ENCODE peak calls at places on chromosome 18, in eight cellular contexts. N is NCI-H1436 treated with DMSO at 0.1 percent for 48 hours; X is C1 segment of cervical spinal cord; V is T-helper 9 cell; Y is substantia nigra; W is lung; G is stimulated activated CD8-positive, alpha-beta memory T cell treated with anti-CD3 and anti-CD28 coated beads, Interleukin-2, amount 100 ng/mL, for 48 hours; I is activated CD4-positive, CD25-positive, alpha-beta regulatory T cell. Z is an unnamed sample.

GRCh38 chr18:44185981-44186380 is 494.7 kb upstream of the SETBP1 start:
- DNase-seq in I (no peak), Y (no peak), V (no peak), N (no peak), G (no peak), X (no peak), W (no peak), Z (no peak)

GRCh38 chr18:3898866-3899613 is 449.1 kb downstream of the TGIF1 start:
- DNase-seq in I (no peak), Y (no peak), W (no peak), X (no peak), N (no peak), V (no peak), G (no peak), Z (no peak)

GRCh38 chr18:58863539-58864145 is 1.0 kb upstream of the ZNF532 start:
- DNase-seq in N (no peak), W (peak; percentile 37), X (peak; percentile 61), I (no peak), V (peak; percentile 16), Y (peak; percentile 31), G (no peak), Z (peak; percentile 70)

GRCh38 chr18:13439475-13439874 is 220.9 kb downstream of the LDLRAD4 start:
- DNase-seq in W (no peak), X (no peak), I (no peak), Y (no peak), G (no peak), V (no peak), N (no peak), Z (no peak)

GRCh38 chr18:75198046-75198445 is 10.9 kb downstream of the PTGR3 start:
- DNase-seq in X (no peak), W (no peak), N (no peak), I (no peak), G (no peak), V (no peak), Y (no peak), Z (no peak)

GRCh38 chr18:45821021-45821420 is 4.5 kb upstream of the SIGLEC15 start:
- DNase-seq in N (no peak), Y (no peak), I (no peak), V (no peak), G (no peak), X (no peak), W (no peak), Z (no peak)

GRCh38 chr18:48033770-48034650 is 103.6 kb upstream of the SMAD2 start:
- DNase-seq in N (no peak), X (no peak), I (no peak), W (no peak), Y (no peak), V (no peak), G (no peak), Z (peak; percentile 24)

GRCh38 chr18:8930990-8931648 is 171.4 kb upstream of the NDUFV2 start:
- DNase-seq in Y (no peak), G (no peak), I (no peak), X (no peak), V (no peak), W (no peak), N (no peak), Z (no peak)

GRCh38 chr18:74906189-74906588 is 302.8 kb downstream of the PTGR3 start:
- DNase-seq in Y (no peak), I (no peak), X (no peak), W (no peak), V (no peak), N (no peak), G (no peak), Z (no peak)

GRCh38 chr18:32980896-32981295 is 208.1 kb upstream of the KLHL14 start:
- DNase-seq in Y (no peak), N (no peak), G (no peak), I (no peak), X (no peak), W (no peak), V (no peak), Z (no peak)

GRCh38 chr18:48827321-48828200 is 123.2 kb downstream of the SMAD7 start:
- DNase-seq in X (no peak), G (no peak), Y (no peak), N (peak; percentile 13), W (no peak), I (no peak), V (no peak), Z (peak; percentile 31)

GRCh38 chr18:21735452-21736015 is 5.1 kb upstream of the MIB1 start:
- DNase-seq in Y (no peak), V (peak; percentile 50), X (no peak), G (no peak), W (peak; percentile 54), I (no peak), N (no peak), Z (no peak)

GRCh38 chr18:50614838-50615237 is 55.0 kb downstream of the MAPK4 start:
- DNase-seq in N (no peak), G (no peak), W (peak; percentile 62), V (no peak), X (no peak), Y (no peak), I (no peak), Z (peak; percentile 84)

GRCh38 chr18:57208056-57208455 is 61.2 kb downstream of the BOD1L2 start:
- DNase-seq in V (no peak), Y (no peak), W (no peak), G (no peak), N (peak; percentile 29), I (no peak), X (no peak), Z (no peak)

GRCh38 chr18:34977787-34978532 is 63.3 kb upstream of the MAPRE2 start:
- DNase-seq in Y (no peak), G (peak; percentile 57), N (no peak), X (peak; percentile 46), I (peak; percentile 10), V (peak; percentile 12), W (peak; percentile 55), Z (peak; percentile 64)

GRCh38 chr18:64851796-64852195 is 702.9 kb upstream of the LINC00305 start:
- DNase-seq in V (no peak), W (no peak), N (no peak), X (no peak), I (no peak), Y (no peak), G (no peak), Z (no peak)

GRCh38 chr18:71221405-71221804 is 932.6 kb downstream of the SOCS6 start:
- DNase-seq in W (no peak), I (no peak), V (no peak), X (no peak), G (no peak), N (no peak), Y (no peak), Z (no peak)

GRCh38 chr18:45856526-45856925 is 31.1 kb downstream of the SIGLEC15 start:
- DNase-seq in G (no peak), W (no peak), X (no peak), Y (no peak), I (no peak), N (no peak), V (no peak), Z (no peak)